ENCODE peak calls at places on chromosomes 11 and 22, in four cellular contexts. One of them, this sample, is unnamed.

GRCh38 chr22:25070870-25071465 is 118.5 kb downstream of the KIAA1671 start:
- DNase-seq in tibial nerve: no peak
- DNase-seq in RWPE1: no peak
- DNase-seq in GM10248: peak; percentile 50
- DNase-seq in this sample: no peak

GRCh38 chr11:103091441-103091809 is 535 bp downstream of the DCUN1D5 start:
- DNase-seq in tibial nerve: peak; percentile 14
- DNase-seq in RWPE1: peak; percentile 39
- DNase-seq in GM10248: peak; percentile 56
- DNase-seq in this sample: no peak

GRCh38 chr22:28373841-28374240 is 305.8 kb downstream of the TTC28 start:
- DNase-seq in tibial nerve: no peak
- DNase-seq in RWPE1: no peak
- DNase-seq in GM10248: no peak
- DNase-seq in this sample: no peak

GRCh38 chr22:35376728-35377472 is 4.0 kb upstream of the HMOX1 start:
- DNase-seq in tibial nerve: peak; percentile 94
- DNase-seq in RWPE1: peak; percentile 84
- DNase-seq in GM10248: peak; percentile 81
- DNase-seq in this sample: peak; percentile 88

GRCh38 chr11:65485820-65486219 is 13.0 kb upstream of the MALAT1 start:
- DNase-seq in tibial nerve: no peak
- DNase-seq in RWPE1: no peak
- DNase-seq in GM10248: no peak
- DNase-seq in this sample: no peak

GRCh38 chr11:68325894-68326220 is 13.5 kb downstream of the LRP5 start:
- DNase-seq in tibial nerve: no peak
- DNase-seq in RWPE1: no peak
- DNase-seq in GM10248: no peak
- DNase-seq in this sample: no peak

GRCh38 chr11:126157326-126158030 is 54.0 kb downstream of the RPUSD4 start:
- DNase-seq in tibial nerve: no peak
- DNase-seq in RWPE1: no peak
- DNase-seq in GM10248: no peak
- DNase-seq in this sample: no peak

GRCh38 chr11:100467821-100468508 is 219.1 kb upstream of the ARHGAP42 start:
- DNase-seq in tibial nerve: no peak
- DNase-seq in RWPE1: no peak
- DNase-seq in GM10248: peak; percentile 16
- DNase-seq in this sample: no peak

GRCh38 chr11:8082391-8083087 is 1.5 kb downstream of the TUB start:
- DNase-seq in tibial nerve: no peak
- DNase-seq in RWPE1: no peak
- DNase-seq in GM10248: no peak
- DNase-seq in this sample: no peak

GRCh38 chr11:41456288-41456687 is 3.2 kb downstream of the LRRC4C start:
- DNase-seq in tibial nerve: no peak
- DNase-seq in RWPE1: no peak
- DNase-seq in GM10248: no peak
- DNase-seq in this sample: no peak

GRCh38 chr11:69731110-69731509 is 27.3 kb upstream of the FGF19 start:
- DNase-seq in tibial nerve: no peak
- DNase-seq in RWPE1: no peak
- DNase-seq in GM10248: no peak
- DNase-seq in this sample: no peak

GRCh38 chr22:20965104-20965887 is 1.8 kb upstream of the AIFM3 start:
- DNase-seq in tibial nerve: no peak
- DNase-seq in RWPE1: no peak
- DNase-seq in GM10248: no peak
- DNase-seq in this sample: no peak

GRCh38 chr11:133898031-133898769 is 52.9 kb upstream of the SPATA19 start:
- DNase-seq in tibial nerve: no peak
- DNase-seq in RWPE1: no peak
- DNase-seq in GM10248: no peak
- DNase-seq in this sample: no peak

GRCh38 chr11:55956521-55956920 is 13.2 kb downstream of the OR10AG1 start:
- DNase-seq in tibial nerve: no peak
- DNase-seq in RWPE1: no peak
- DNase-seq in GM10248: no peak
- DNase-seq in this sample: no peak

GRCh38 chr11:104043678-104044239 is 7.3 kb downstream of the DDI1 start:
- DNase-seq in tibial nerve: no peak
- DNase-seq in RWPE1: no peak
- DNase-seq in GM10248: no peak
- DNase-seq in this sample: no peak

GRCh38 chr11:783581-784015 is 6.3 kb downstream of the CEND1 start:
- DNase-seq in tibial nerve: peak; percentile 52
- DNase-seq in RWPE1: peak; percentile 52
- DNase-seq in GM10248: no peak
- DNase-seq in this sample: no peak

DNA sequence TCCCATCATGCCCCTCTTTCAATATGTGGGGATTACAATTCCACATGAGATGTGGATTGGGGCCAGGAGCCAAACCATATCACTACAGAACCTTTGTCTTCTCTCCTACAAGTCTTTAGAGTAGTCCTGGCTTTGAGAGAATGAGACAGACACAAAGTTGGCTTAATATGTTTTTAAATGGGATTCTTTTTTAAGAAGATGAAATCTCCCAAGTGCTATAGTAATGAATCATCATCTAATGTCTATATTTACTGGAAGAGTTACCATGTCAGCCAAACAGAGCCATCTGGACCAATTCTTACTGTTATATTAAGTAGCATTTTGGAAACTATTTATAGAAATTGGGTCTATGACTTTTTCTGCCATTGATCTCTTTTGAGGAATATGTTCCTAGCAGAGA is 38.1 kb upstream of the CARD18 start:
- DNase-seq in tibial nerve: no peak
- DNase-seq in RWPE1: peak; percentile 20
- DNase-seq in GM10248: no peak
- DNase-seq in this sample: no peak
- TF ChIP-seq CTCF in tibial nerve: no peak
- TF ChIP-seq CTCF in RWPE1: no peak
- TF ChIP-seq CTCF in GM10248: no peak
- TF ChIP-seq CTCF in this sample: no peak

DNA sequence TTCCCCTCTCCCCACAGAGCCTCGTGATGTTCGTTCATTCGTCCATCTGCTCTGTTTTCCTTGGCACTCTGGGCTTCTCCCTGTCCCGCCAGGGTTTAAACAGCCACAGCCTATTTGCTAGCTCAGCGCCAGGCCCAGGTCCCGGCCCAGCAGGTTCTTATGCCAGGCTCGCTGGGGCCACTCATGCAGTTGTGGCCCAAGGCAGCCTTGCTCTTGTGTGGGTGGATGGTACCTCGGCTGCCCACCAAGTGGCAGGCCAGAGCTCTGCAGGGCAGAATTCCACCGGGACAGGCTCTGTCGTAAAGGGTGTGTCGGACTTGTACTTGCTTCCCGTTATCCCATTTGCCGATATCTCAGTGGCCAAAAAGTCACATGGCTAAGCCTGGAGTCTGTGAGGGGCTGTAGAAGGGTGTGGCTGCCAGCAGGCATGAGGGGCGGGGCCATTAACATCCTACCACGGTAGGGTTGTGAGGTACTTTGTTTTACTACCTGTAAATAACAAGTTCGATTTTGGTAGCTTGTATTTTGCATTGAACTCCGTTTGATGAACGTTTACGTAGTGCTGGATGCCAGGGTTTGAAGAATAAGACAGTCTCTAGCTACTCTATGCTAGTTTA is 7.9 kb downstream of the FAM118A start:
- DNase-seq in tibial nerve: peak; percentile 57
- DNase-seq in RWPE1: no peak
- DNase-seq in GM10248: no peak
- DNase-seq in this sample: no peak
- TF ChIP-seq CTCF in tibial nerve: peak; percentile 23
- TF ChIP-seq CTCF in RWPE1: peak; percentile 23
- TF ChIP-seq CTCF in GM10248: no peak
- TF ChIP-seq CTCF in this sample: no peak

DNA sequence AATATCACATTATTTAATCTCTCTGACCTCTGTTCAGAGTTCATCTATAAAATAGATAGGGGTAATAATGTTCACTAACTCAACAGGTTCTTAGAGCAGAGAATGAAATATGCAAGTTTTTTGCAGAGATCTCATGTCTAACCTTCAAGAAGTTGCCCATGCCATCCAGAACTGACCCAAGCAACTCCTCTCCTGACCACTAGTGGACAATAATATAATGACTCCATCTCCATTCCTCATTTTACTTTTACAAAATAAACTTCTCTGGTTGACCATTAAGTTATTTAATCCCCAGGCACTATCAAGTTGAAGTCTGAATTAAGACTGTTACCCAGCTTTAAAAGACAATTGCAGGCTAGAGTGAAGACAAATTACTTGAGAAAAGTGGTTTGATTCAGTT is 382.6 kb downstream of the KCNA4 start:
- DNase-seq in tibial nerve: no peak
- DNase-seq in RWPE1: no peak
- DNase-seq in GM10248: no peak
- DNase-seq in this sample: no peak
- TF ChIP-seq CTCF in tibial nerve: no peak
- TF ChIP-seq CTCF in RWPE1: no peak
- TF ChIP-seq CTCF in GM10248: no peak
- TF ChIP-seq CTCF in this sample: no peak

DNA sequence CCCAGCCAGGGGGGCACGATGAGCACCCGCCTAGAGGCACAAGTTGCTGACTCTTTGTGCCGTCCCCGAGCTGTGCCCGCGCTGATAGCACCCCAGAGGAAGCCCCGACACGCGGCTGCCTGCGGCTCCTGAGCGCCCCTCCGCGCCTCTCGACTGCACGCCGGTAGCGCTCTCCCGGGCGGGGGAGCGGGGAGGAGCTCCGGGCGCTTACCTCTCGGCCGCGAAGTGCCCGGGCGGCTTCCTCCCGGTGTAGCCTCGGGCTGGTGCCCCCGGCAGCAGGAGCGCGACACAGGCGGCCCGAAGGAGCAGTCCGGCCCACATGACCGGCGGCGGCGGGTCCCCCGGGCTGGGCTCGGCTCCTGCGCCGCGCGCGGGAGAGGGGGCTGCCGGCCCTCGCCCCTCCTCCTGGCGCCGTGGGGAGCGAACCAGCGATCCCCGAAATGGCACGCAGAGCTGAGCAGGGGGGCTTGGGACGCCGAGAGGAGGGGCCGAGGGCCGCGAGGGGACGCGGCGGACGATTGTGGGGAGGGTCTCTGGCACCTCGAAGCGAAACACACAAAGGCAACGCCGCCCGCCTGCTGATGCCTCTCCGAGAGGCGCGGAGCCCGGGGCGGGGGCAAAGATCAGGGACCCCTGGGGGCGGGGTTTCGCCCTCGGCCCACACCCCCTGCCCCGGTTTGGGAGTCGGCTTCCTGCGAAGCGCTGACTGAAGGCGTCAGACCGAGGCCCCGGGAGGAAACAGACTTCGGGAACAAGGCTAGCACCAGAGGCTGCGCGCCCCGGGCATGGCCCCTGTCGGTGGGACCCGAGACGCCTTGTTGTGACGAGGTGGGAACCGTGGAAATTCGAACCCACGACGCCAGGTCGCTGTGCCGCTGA is at the start of gene VWCE:
- DNase-seq in tibial nerve: no peak
- DNase-seq in RWPE1: peak; percentile 45
- DNase-seq in GM10248: peak; percentile 93
- DNase-seq in this sample: no peak
- TF ChIP-seq CTCF in tibial nerve: no peak
- TF ChIP-seq CTCF in RWPE1: peak; percentile 49
- TF ChIP-seq CTCF in GM10248: peak; percentile 59
- TF ChIP-seq CTCF in this sample: no peak

DNA sequence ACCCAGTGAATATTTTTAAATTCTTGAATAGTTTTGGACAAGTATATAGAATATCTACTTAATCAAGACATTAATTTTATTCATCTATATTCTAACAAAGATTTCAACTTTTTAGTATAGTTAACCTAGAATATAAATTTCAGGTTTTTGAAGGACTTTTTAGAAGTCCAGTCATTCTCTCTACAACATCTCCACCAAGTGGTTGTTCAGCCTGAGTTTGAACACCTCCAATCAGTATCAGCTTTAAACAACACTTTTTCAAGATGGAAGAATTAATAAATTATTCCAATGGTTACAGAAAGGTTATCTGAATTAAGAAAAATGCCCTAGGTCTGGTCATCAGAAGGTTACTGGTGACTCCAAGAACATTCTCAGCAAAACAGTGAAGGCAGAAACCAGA is 31.8 kb downstream of the EIF3M start:
- DNase-seq in tibial nerve: no peak
- DNase-seq in RWPE1: no peak
- DNase-seq in GM10248: peak; percentile 8
- DNase-seq in this sample: no peak
- TF ChIP-seq CTCF in tibial nerve: no peak
- TF ChIP-seq CTCF in RWPE1: no peak
- TF ChIP-seq CTCF in GM10248: peak; percentile 53
- TF ChIP-seq CTCF in this sample: no peak